ENCODE peak calls at places on chromosomes 1 and 21, in six cellular contexts. V is left lung, R is heart right ventricle, P is prostate gland, B is PC-3, N is RWPE2. Q is an unnamed sample.

GRCh38 chr21:35428489-35428888 is 379.4 kb upstream of the RUNX1 start:
- DNase-seq in V (peak; percentile 63), R (peak; percentile 14), P (no peak), B (no peak), N (no peak), Q (no peak)

GRCh38 chr21:31416465-31416864 is 72.4 kb upstream of the TIAM1 start:
- DNase-seq in V (no peak), R (no peak), P (no peak), B (peak; percentile 15), N (no peak), Q (peak; percentile 54)

GRCh38 chr1:214838351-214838750 is 235.4 kb downstream of the CENPF start:
- DNase-seq in V (no peak), R (no peak), P (no peak), B (no peak), N (no peak), Q (no peak)

GRCh38 chr21:40976198-40977114 is 129.5 kb upstream of the DSCAM start:
- DNase-seq in V (no peak), R (no peak), P (no peak), B (no peak), N (no peak), Q (no peak)

GRCh38 chr1:66399888-66400529 is 133.9 kb upstream of the SGIP1 start:
- DNase-seq in V (no peak), R (no peak), P (no peak), B (no peak), N (no peak), Q (no peak)

GRCh38 chr1:225343618-225344017 is 84.2 kb downstream of the LBR start:
- DNase-seq in V (no peak), R (no peak), P (no peak), B (peak; percentile 48), N (no peak), Q (peak; percentile 53)

GRCh38 chr1:72442251-72442650 is 159.9 kb upstream of the NEGR1 start:
- DNase-seq in V (no peak), R (no peak), P (no peak), B (peak; percentile 23), N (no peak), Q (no peak)

GRCh38 chr1:15283500-15283899 is 36.5 kb downstream of the FHAD1 start:
- DNase-seq in V (no peak), R (no peak), P (peak; percentile 66), B (peak; percentile 72), N (peak; percentile 75), Q (peak; percentile 97)

GRCh38 chr1:7558921-7559869 is 211.9 kb upstream of the VAMP3 start:
- DNase-seq in V (no peak), R (no peak), P (no peak), B (no peak), N (peak; percentile 20), Q (no peak)

GRCh38 chr1:62530516-62531154 is 66.7 kb upstream of the ANGPTL3 start:
- DNase-seq in V (no peak), R (peak; percentile 20), P (peak; percentile 59), B (peak; percentile 64), N (peak; percentile 49), Q (peak; percentile 45)

GRCh38 chr1:118960026-118960561 is 28.0 kb downstream of the TBX15 start:
- DNase-seq in V (no peak), R (no peak), P (no peak), B (peak; percentile 54), N (no peak), Q (peak; percentile 33)

GRCh38 chr1:235401251-235401650 is 34.0 kb downstream of the TBCE start:
- DNase-seq in V (no peak), R (no peak), P (no peak), B (no peak), N (no peak), Q (no peak)

GRCh38 chr1:232614811-232615210 is 15.1 kb downstream of the SIPA1L2 start:
- DNase-seq in V (no peak), R (no peak), P (no peak), B (no peak), N (no peak), Q (no peak)

GRCh38 chr1:87024936-87025537 is 110.6 kb downstream of the HS2ST1 start:
- DNase-seq in V (no peak), R (no peak), P (no peak), B (peak; percentile 62), N (no peak), Q (peak; percentile 55)

GRCh38 chr21:35400233-35400939 is 351.3 kb upstream of the RUNX1 start:
- DNase-seq in V (no peak), R (no peak), P (peak; percentile 57), B (peak; percentile 90), N (no peak), Q (peak; percentile 80)

GRCh38 chr21:15283138-15283537 is 218.3 kb upstream of the NRIP1 start:
- DNase-seq in V (no peak), R (no peak), P (no peak), B (peak; percentile 36), N (no peak), Q (no peak)

GRCh38 chr1:240169188-240169587 is 77.5 kb downstream of the FMN2 start:
- DNase-seq in V (no peak), R (no peak), P (no peak), B (peak; percentile 69), N (no peak), Q (no peak)

GRCh38 chr1:40928699-40929098 is 50.8 kb upstream of the CTPS1 start:
- DNase-seq in V (no peak), R (no peak), P (no peak), B (no peak), N (no peak), Q (no peak)

GRCh38 chr1:59453297-59453970 is 156.5 kb downstream of the FGGY start:
- DNase-seq in V (no peak), R (no peak), P (no peak), B (peak; percentile 57), N (no peak), Q (peak; percentile 64)

GRCh38 chr21:33541105-33541711 is 709 bp downstream of the GART start:
- DNase-seq in V (no peak), R (no peak), P (no peak), B (peak; percentile 30), N (no peak), Q (no peak)

GRCh38 chr1:117495068-117495467 is 110.8 kb upstream of the TENT5C start:
- DNase-seq in V (no peak), R (no peak), P (no peak), B (no peak), N (no peak), Q (no peak)

GRCh38 chr1:46136711-46137110 is 4.3 kb upstream of the PIK3R3 start:
- DNase-seq in V (no peak), R (no peak), P (no peak), B (no peak), N (no peak), Q (no peak)

GRCh38 chr1:227745568-227745967 is 10.3 kb downstream of the SNAP47 start:
- DNase-seq in V (no peak), R (no peak), P (no peak), B (no peak), N (no peak), Q (no peak)

GRCh38 chr1:204507317-204508105 is 8.7 kb upstream of the MDM4 start:
- DNase-seq in V (no peak), R (no peak), P (no peak), B (peak; percentile 86), N (no peak), Q (peak; percentile 15)

GRCh38 chr1:216598448-216598847 is 124.8 kb downstream of the ESRRG start:
- DNase-seq in V (no peak), R (no peak), P (no peak), B (no peak), N (no peak), Q (no peak)

DNA sequence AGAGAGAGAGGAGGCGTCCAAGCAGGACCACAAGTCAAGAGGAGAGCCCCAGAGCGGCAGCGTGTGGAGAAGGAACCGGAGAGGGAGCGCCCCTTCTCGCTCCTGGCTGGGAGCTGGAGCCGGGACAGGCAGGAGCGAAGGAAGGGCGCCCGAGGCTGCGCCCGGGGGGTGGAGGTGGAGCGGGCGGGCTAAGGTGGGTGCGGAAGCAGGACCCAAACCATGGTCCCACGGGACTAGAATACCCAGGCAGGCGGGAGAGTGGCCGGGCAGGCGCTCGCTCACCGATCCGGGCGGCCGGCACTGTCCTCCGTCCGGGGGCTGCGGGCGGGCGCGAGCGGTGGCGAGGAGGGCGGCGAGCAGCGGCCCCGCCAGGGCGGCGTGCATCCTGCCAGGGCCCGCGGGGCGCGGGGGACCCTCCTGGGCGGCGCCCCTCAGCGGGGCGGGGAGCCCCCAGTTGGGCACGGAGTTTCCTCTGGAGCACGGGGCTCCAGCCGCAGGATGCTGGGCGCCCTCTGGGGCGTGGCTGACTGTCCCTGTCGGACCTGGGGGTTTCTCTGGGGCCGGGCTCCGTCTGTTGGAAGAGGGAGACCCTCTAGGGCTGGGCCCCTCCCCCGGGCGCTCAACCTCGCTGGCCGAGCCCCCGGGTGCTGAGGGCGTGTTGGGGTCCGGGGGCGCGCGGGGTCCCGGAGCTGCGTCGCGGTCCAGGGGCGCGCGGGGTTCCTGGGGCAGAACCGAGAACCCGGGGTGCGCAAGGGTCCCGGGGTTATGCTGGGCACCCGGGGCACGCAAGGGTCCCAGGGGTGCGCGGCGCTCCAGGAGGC is 569 bp downstream of the TRABD2B start:
- DNase-seq in V (no peak), R (peak; percentile 28), P (no peak), B (no peak), N (no peak), Q (no peak)
- H3K4me3 ChIP-seq in V (peak overlapping the region; percentile 37), R (peak overlapping the region; percentile 66), P (peak overlapping the region; percentile 48), B (peak overlapping the region; percentile 74), N (peak overlapping the region; percentile 35), Q (peak overlapping the region; percentile 51)

GRCh38 chr1:29152046-29152805 is 28.5 kb upstream of the TMEM200B start:
- DNase-seq in V (no peak), R (no peak), P (no peak), B (no peak), N (no peak), Q (no peak)

GRCh38 chr1:29157269-29157601 is 24.5 kb downstream of the SRSF4 start:
- DNase-seq in V (no peak), R (no peak), P (no peak), B (no peak), N (no peak), Q (no peak)

GRCh38 chr1:29159773-29160172 is 21.9 kb downstream of the SRSF4 start:
- DNase-seq in V (no peak), R (no peak), P (no peak), B (no peak), N (no peak), Q (no peak)

GRCh38 chr1:29161977-29162376 is 19.7 kb downstream of the SRSF4 start:
- DNase-seq in V (no peak), R (no peak), P (no peak), B (no peak), N (no peak), Q (no peak)

GRCh38 chr1:29156543-29157268 is 25.0 kb downstream of the SRSF4 start:
- DNase-seq in V (no peak), R (no peak), P (no peak), B (no peak), N (no peak), Q (no peak)
- H3K36me3 ChIP-seq in V (peaks cover 6% of the 10 kb centered on the region), R (peaks cover 7% of the 10 kb centered on the region), P (peaks cover 31% of the 10 kb centered on the region), B (peaks cover 78% of the 10 kb centered on the region), N (peaks cover 99% of the 10 kb centered on the region), Q (peaks cover 26% of the 10 kb centered on the region)

GRCh38 chr1:221993444-221993948 is 251.6 kb upstream of the DUSP10 start:
- DNase-seq in V (no peak), R (no peak), P (no peak), B (no peak), N (no peak), Q (no peak)
- TF ChIP-seq CTCF in V (no peak), R (no peak), P (no peak), B (peak; percentile 45), N (no peak), Q (no peak)

DNA sequence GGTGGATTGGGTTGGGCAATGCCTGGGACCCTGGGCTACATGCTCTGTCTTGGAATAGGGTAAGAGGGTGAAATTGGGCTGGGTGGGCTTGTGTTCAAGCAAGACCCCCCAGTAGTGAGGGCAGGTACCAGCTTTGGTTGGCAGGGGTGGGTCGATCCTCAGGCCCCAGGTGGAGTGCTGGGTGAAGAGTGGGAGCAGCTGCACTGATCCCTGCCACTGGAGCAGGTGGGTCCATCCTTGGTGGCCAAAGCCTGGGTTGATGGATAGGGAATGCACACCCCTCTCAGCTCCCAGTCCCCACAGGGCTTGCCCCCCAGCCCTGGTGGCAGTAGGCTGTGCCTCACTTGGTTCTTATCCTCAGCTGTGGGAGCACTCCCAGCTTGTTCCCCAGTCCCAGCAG is 135.2 kb downstream of the PCBP3 start:
- DNase-seq in V (no peak), R (no peak), P (no peak), B (no peak), N (peak; percentile 27), Q (no peak)
- H3K4me3 ChIP-seq in V (no peak overlapping the region), R (no peak overlapping the region), P (no peak overlapping the region), B (no peak overlapping the region), N (no peak overlapping the region), Q (no peak overlapping the region)

Q was measured in bronchial epithelial cell.